ENCODE peak calls at places on chromosomes 13 and 19, in six cellular contexts. I is transverse colon, V is uterus, W is ovary, E is tibial nerve, R is IMR-90. K is an unnamed sample.

GRCh38 chr13:27177852-27178251 is 6.2 kb upstream of the USP12 start:
- DNase-seq in I (no peak), V (no peak), W (no peak), E (no peak), R (no peak), K (no peak)

GRCh38 chr13:64127192-64127591 is 2711.5 kb upstream of the PCDH20 start:
- DNase-seq in I (no peak), V (no peak), W (no peak), E (no peak), R (no peak), K (no peak)

GRCh38 chr19:7739801-7740659 is 7.3 kb downstream of the CD209 start:
- DNase-seq in I (no peak), V (no peak), W (no peak), E (no peak), R (no peak), K (no peak)

GRCh38 chr13:95893861-95894260 is 159.3 kb downstream of the UGGT2 start:
- DNase-seq in I (no peak), V (no peak), W (no peak), E (no peak), R (no peak), K (no peak)

GRCh38 chr13:99304541-99304940 is 2.7 kb downstream of the GPR183 start:
- DNase-seq in I (no peak), V (no peak), W (no peak), E (no peak), R (no peak), K (no peak)

GRCh38 chr13:91346848-91347211 is 657 bp upstream of the MIR17HG start:
- DNase-seq in I (peak), V (no peak), W (no peak), E (no peak), R (no peak), K (no peak)

GRCh38 chr13:41025518-41025917 is 6.4 kb upstream of the ELF1 start:
- DNase-seq in I (no peak), V (no peak), W (no peak), E (no peak), R (no peak), K (no peak)

GRCh38 chr13:40483601-40484000 is 182.8 kb downstream of the FOXO1 start:
- DNase-seq in I (no peak), V (no peak), W (no peak), E (no peak), R (no peak), K (no peak)

GRCh38 chr19:37876047-37876446 is 30.3 kb downstream of the WDR87 start:
- DNase-seq in I (no peak), V (no peak), W (no peak), E (no peak), R (no peak), K (no peak)

GRCh38 chr19:8209965-8210659 is 942 bp downstream of the CERS4 start:
- DNase-seq in I (no peak), V (no peak), W (no peak), E (no peak), R (no peak), K (no peak)

GRCh38 chr13:32530841-32531253 is 7.7 kb downstream of the N4BP2L2 start:
- DNase-seq in I (no peak), V (peak), W (no peak), E (no peak), R (peak), K (no peak)

GRCh38 chr13:95708390-95708774 is 31.4 kb downstream of the DNAJC3 start:
- DNase-seq in I (no peak), V (no peak), W (no peak), E (no peak), R (no peak), K (no peak)

GRCh38 chr13:98626298-98626940 is 49.5 kb upstream of the STK24 start:
- DNase-seq in I (no peak), V (no peak), W (no peak), E (no peak), R (no peak), K (no peak)

GRCh38 chr19:30887042-30887441 is 462.2 kb downstream of the TSHZ3 start:
- DNase-seq in I (no peak), V (no peak), W (no peak), E (no peak), R (no peak), K (no peak)

GRCh38 chr13:51453959-51454703 is 1.3 kb upstream of the INTS6 start:
- DNase-seq in I (peak), V (peak), W (peak), E (no peak), R (peak), K (no peak)

GRCh38 chr13:48235814-48236135 is 2.8 kb downstream of the ITM2B start:
- DNase-seq in I (no peak), V (no peak), W (no peak), E (no peak), R (no peak), K (no peak)

GRCh38 chr13:39786091-39786490 is 130.6 kb downstream of the COG6 start:
- DNase-seq in I (no peak), V (no peak), W (no peak), E (no peak), R (no peak), K (no peak)

GRCh38 chr19:47239610-47240296 is 8.8 kb upstream of the BBC3 start:
- DNase-seq in I (peak), V (peak), W (peak), E (no peak), R (peak), K (no peak)

GRCh38 chr19:30339624-30340525 is 32.3 kb upstream of the ZNF536 start:
- DNase-seq in I (no peak), V (no peak), W (no peak), E (no peak), R (no peak), K (no peak)

GRCh38 chr19:40395956-40396355 is 6.0 kb upstream of the HIPK4 start:
- DNase-seq in I (no peak), V (no peak), W (no peak), E (no peak), R (no peak), K (no peak)

GRCh38 chr13:90483906-90484305 is 863.6 kb upstream of the MIR17HG start:
- DNase-seq in I (no peak), V (no peak), W (no peak), E (no peak), R (no peak), K (no peak)

GRCh38 chr13:113669871-113670341 is 2.9 kb downstream of the GRK1 start:
- DNase-seq in I (peak), V (peak), W (peak), E (peak), R (no peak), K (no peak)

GRCh38 chr13:27465611-27466010 is 15.2 kb upstream of the MTIF3 start:
- DNase-seq in I (no peak), V (no peak), W (no peak), E (no peak), R (no peak), K (no peak)

GRCh38 chr13:104571161-104571889 is 1505.1 kb upstream of the SLC10A2 start:
- DNase-seq in I (peak), V (peak), W (peak), E (peak), R (peak), K (no peak)

GRCh38 chr19:5953680-5954213 is 24.2 kb downstream of the RANBP3 start:
- DNase-seq in I (no peak), V (no peak), W (no peak), E (no peak), R (no peak), K (no peak)

GRCh38 chr19:54104998-54105715 is 2.5 kb downstream of the NDUFA3 start:
- DNase-seq in I (no peak), V (no peak), W (peak), E (no peak), R (no peak), K (no peak)

GRCh38 chr19:54105796-54106195 is 3.1 kb downstream of the NDUFA3 start:
- DNase-seq in I (no peak), V (no peak), W (peak), E (no peak), R (no peak), K (no peak)

GRCh38 chr19:54106716-54107115 is 4.1 kb downstream of the NDUFA3 start:
- DNase-seq in I (no peak), V (no peak), W (peak), E (no peak), R (no peak), K (no peak)

GRCh38 chr19:54107876-54108490 is 5.3 kb downstream of the NDUFA3 start:
- DNase-seq in I (no peak), V (no peak), W (no peak), E (no peak), R (no peak), K (no peak)

DNA sequence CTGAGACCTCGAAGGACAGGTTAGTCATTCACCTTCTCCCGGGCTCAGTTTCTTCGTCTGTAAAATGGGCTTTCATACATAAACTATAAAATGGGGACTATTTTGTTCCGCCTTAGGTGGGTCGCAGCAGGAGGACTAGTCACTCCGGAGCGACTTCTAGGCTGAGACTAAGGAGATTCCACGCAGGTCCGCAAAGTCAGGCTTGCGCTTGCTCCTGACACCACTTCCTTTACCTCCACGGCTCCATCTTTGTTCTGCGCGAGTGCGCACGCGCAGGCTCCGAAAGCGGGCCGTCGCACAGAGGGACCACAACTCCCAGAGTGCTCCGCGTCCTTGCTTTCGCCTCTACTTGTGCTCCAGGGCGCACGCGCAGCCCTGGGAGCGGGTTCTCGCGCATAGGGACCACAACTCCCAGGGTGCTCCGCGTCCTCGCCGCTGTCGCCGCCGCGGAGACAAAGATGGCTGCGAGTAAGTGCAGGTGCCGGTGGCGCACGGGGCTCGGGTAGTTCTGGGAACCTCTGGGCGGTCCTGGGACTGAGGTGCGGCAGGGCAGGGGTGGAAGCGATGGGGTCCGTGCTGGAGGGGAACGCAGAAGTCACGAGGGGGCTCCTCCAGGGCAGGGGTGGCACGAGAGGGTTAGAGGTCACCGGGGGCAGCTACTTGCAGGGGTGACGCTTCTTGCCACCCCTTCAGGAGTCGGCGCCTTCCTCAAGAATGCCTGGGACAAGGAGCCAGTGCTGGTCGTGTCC is at the start of gene NDUFA3:
- DNase-seq in I (peak), V (peak), W (peak), E (peak), R (peak), K (peak)
- TF ChIP-seq POLR2A in I (peak), V (peak), W (peak), E (peak), R (no peak), K (no peak)

GRCh38 chr19:53311897-53312296 is 21.7 kb upstream of the ZNF845 start:
- DNase-seq in I (no peak), V (no peak), W (no peak), E (no peak), R (no peak), K (no peak)

GRCh38 chr19:53311044-53311443 is 22.5 kb upstream of the ZNF845 start:
- DNase-seq in I (no peak), V (no peak), W (no peak), E (no peak), R (no peak), K (no peak)

GRCh38 chr19:53308339-53308811 is 25.2 kb upstream of the ZNF845 start:
- DNase-seq in I (no peak), V (no peak), W (peak), E (no peak), R (no peak), K (no peak)
- TF ChIP-seq CTCF in I (peak), V (no peak), W (no peak), E (no peak), R (no peak), K (no peak)

GRCh38 chr19:54100560-54100959 is at the start of gene OSCAR:
- DNase-seq in I (no peak), V (no peak), W (no peak), E (no peak), R (no peak), K (no peak)
- TF ChIP-seq POLR2A in I (no peak), V (no peak), W (no peak), E (no peak), R (no peak), K (peak)

GRCh38 chr19:49812997-49813861 is at the start of gene FUZ:
- DNase-seq in I (peak), V (peak), W (peak), E (peak), R (peak), K (peak)
- TF ChIP-seq CTCF in I (no peak), V (peak), W (peak), E (peak), R (peak), K (no peak)

GRCh38 chr19:18000981-18001836 is 6.8 kb upstream of the ARRDC2 start:
- DNase-seq in I (peak), V (peak), W (peak), E (peak), R (peak), K (peak)
- TF ChIP-seq POLR2A in I (peak), V (peak), W (peak), E (peak), R (peak), K (no peak)

K was measured in esophagus squamous epithelium.